ENCODE peak calls at places on chromosomes 13 and 19, in four cellular contexts. I, A, P and B are unnamed samples.

GRCh38 chr13:97434417-97435296 is 688 bp downstream of the RAP2A start:
- DNase-seq in I (peak), A (no peak), P (peak), B (peak)

GRCh38 chr13:99655351-99656091 is 154.2 kb downstream of the TM9SF2 start:
- DNase-seq in I (peak), A (no peak), P (no peak), B (no peak)

GRCh38 chr13:76707360-76707759 is 178.8 kb downstream of the KCTD12 start:
- DNase-seq in I (no peak), A (no peak), P (no peak), B (no peak)

GRCh38 chr19:1112254-1113208 is 8.7 kb downstream of the GPX4 start:
- DNase-seq in I (no peak), A (peak), P (no peak), B (no peak)

GRCh38 chr13:109846185-109846584 is 59.8 kb upstream of the IRS2 start:
- DNase-seq in I (no peak), A (no peak), P (no peak), B (no peak)

GRCh38 chr13:99958402-99959126 is 13.0 kb downstream of the ZIC5 start:
- DNase-seq in I (no peak), A (peak), P (no peak), B (no peak)

GRCh38 chr13:113139580-113139979 is 17.0 kb downstream of the F10 start:
- DNase-seq in I (no peak), A (no peak), P (no peak), B (no peak)

GRCh38 chr13:46609052-46609451 is 56.1 kb downstream of the LRCH1 start:
- DNase-seq in I (no peak), A (no peak), P (no peak), B (no peak)